ENCODE peak calls at places on chromosomes 13 and 19, in five cellular contexts. One of them, this sample, is unnamed.

GRCh38 chr19:7989071-7989575 is 16.3 kb downstream of the ELAVL1 start:
- DNase-seq in endothelial cell of umbilical vein: no peak
- DNase-seq in K562: no peak
- DNase-seq in A549: no peak
- DNase-seq in GM12878: no peak
- DNase-seq in this sample: no peak

GRCh38 chr19:3669616-3670257 is 30.5 kb downstream of the PIP5K1C start:
- DNase-seq in endothelial cell of umbilical vein: no peak
- DNase-seq in K562: no peak
- DNase-seq in A549: no peak
- DNase-seq in GM12878: no peak
- DNase-seq in this sample: no peak

GRCh38 chr13:106348032-106348431 is 187.4 kb downstream of the EFNB2 start:
- DNase-seq in endothelial cell of umbilical vein: peak; percentile 92
- DNase-seq in K562: no peak
- DNase-seq in A549: no peak
- DNase-seq in GM12878: no peak
- DNase-seq in this sample: no peak

GRCh38 chr13:96982672-96983071 is 11.6 kb downstream of the OXGR1 start:
- DNase-seq in endothelial cell of umbilical vein: peak; percentile 89
- DNase-seq in K562: no peak
- DNase-seq in A549: no peak
- DNase-seq in GM12878: no peak
- DNase-seq in this sample: peak; percentile 28

GRCh38 chr13:20156711-20157110 is 4.1 kb downstream of the GJA3 start:
- DNase-seq in endothelial cell of umbilical vein: no peak
- DNase-seq in K562: no peak
- DNase-seq in A549: no peak
- DNase-seq in GM12878: no peak
- DNase-seq in this sample: peak; percentile 23

GRCh38 chr13:80011448-80012212 is 329.3 kb downstream of the SPRY2 start:
- DNase-seq in endothelial cell of umbilical vein: peak; percentile 52
- DNase-seq in K562: no peak
- DNase-seq in A549: no peak
- DNase-seq in GM12878: no peak
- DNase-seq in this sample: no peak

GRCh38 chr19:2469102-2469914 is 6.6 kb upstream of the GADD45B start:
- DNase-seq in endothelial cell of umbilical vein: peak; percentile 39
- DNase-seq in K562: peak; percentile 57
- DNase-seq in A549: no peak
- DNase-seq in GM12878: no peak
- DNase-seq in this sample: peak; percentile 84

GRCh38 chr13:107832521-107833095 is 382.7 kb downstream of the LIG4 start:
- DNase-seq in endothelial cell of umbilical vein: no peak
- DNase-seq in K562: no peak
- DNase-seq in A549: no peak
- DNase-seq in GM12878: no peak
- DNase-seq in this sample: no peak

GRCh38 chr13:38350114-38350617 is 515 bp downstream of the UFM1 start:
- DNase-seq in endothelial cell of umbilical vein: no peak
- DNase-seq in K562: peak; percentile 11
- DNase-seq in A549: peak; percentile 25
- DNase-seq in GM12878: no peak
- DNase-seq in this sample: peak; percentile 51

GRCh38 chr19:14385492-14385891 is 4.2 kb downstream of the ADGRE5 start:
- DNase-seq in endothelial cell of umbilical vein: no peak
- DNase-seq in K562: peak; percentile 12
- DNase-seq in A549: no peak
- DNase-seq in GM12878: no peak
- DNase-seq in this sample: no peak

GRCh38 chr13:99144306-99144705 is 56.3 kb upstream of the UBAC2 start:
- DNase-seq in endothelial cell of umbilical vein: no peak
- DNase-seq in K562: no peak
- DNase-seq in A549: no peak
- DNase-seq in GM12878: no peak
- DNase-seq in this sample: peak; percentile 90

GRCh38 chr13:78806457-78806856 is 147.5 kb upstream of the OBI1 start:
- DNase-seq in endothelial cell of umbilical vein: peak; percentile 11
- DNase-seq in K562: no peak
- DNase-seq in A549: peak; percentile 1
- DNase-seq in GM12878: no peak
- DNase-seq in this sample: peak; percentile 23

GRCh38 chr13:39051157-39051556 is 12.9 kb downstream of the NHLRC3 start:
- DNase-seq in endothelial cell of umbilical vein: peak; percentile 57
- DNase-seq in K562: no peak
- DNase-seq in A549: no peak
- DNase-seq in GM12878: no peak
- DNase-seq in this sample: peak; percentile 58

GRCh38 chr13:24033527-24034302 is 126.8 kb upstream of the SPATA13 start:
- DNase-seq in endothelial cell of umbilical vein: no peak
- DNase-seq in K562: no peak
- DNase-seq in A549: no peak
- DNase-seq in GM12878: no peak
- DNase-seq in this sample: no peak

GRCh38 chr13:106357198-106357597 is 178.3 kb downstream of the EFNB2 start:
- DNase-seq in endothelial cell of umbilical vein: peak; percentile 66
- DNase-seq in K562: no peak
- DNase-seq in A549: no peak
- DNase-seq in GM12878: no peak
- DNase-seq in this sample: no peak

GRCh38 chr13:92896842-92897241 is 329.8 kb upstream of the GPC6 start:
- DNase-seq in endothelial cell of umbilical vein: no peak
- DNase-seq in K562: no peak
- DNase-seq in A549: no peak
- DNase-seq in GM12878: no peak
- DNase-seq in this sample: no peak

GRCh38 chr13:67986234-67986633 is 756.1 kb upstream of the PCDH9 start:
- DNase-seq in endothelial cell of umbilical vein: no peak
- DNase-seq in K562: no peak
- DNase-seq in A549: no peak
- DNase-seq in GM12878: no peak
- DNase-seq in this sample: no peak

GRCh38 chr13:105255472-105255871 is 1280.0 kb downstream of the EFNB2 start:
- DNase-seq in endothelial cell of umbilical vein: no peak
- DNase-seq in K562: no peak
- DNase-seq in A549: no peak
- DNase-seq in GM12878: no peak
- DNase-seq in this sample: no peak

GRCh38 chr13:20713014-20713376 is 9.5 kb downstream of the IL17D start:
- DNase-seq in endothelial cell of umbilical vein: peak; percentile 21
- DNase-seq in K562: no peak
- DNase-seq in A549: no peak
- DNase-seq in GM12878: no peak
- DNase-seq in this sample: no peak

GRCh38 chr13:25117312-25117711 is 21.4 kb downstream of the PABPC3 start:
- DNase-seq in endothelial cell of umbilical vein: no peak
- DNase-seq in K562: no peak
- DNase-seq in A549: no peak
- DNase-seq in GM12878: no peak
- DNase-seq in this sample: no peak

GRCh38 chr19:38429055-38429810 is 3.2 kb upstream of the RASGRP4 start:
- DNase-seq in endothelial cell of umbilical vein: no peak
- DNase-seq in K562: no peak
- DNase-seq in A549: no peak
- DNase-seq in GM12878: no peak
- DNase-seq in this sample: no peak

GRCh38 chr19:55114566-55115145 is 2.8 kb downstream of the PPP1R12C start:
- DNase-seq in endothelial cell of umbilical vein: no peak
- DNase-seq in K562: no peak
- DNase-seq in A549: no peak
- DNase-seq in GM12878: no peak
- DNase-seq in this sample: no peak

GRCh38 chr13:89900104-89900760 is 1447.3 kb upstream of the MIR17HG start:
- DNase-seq in endothelial cell of umbilical vein: peak; percentile 73
- DNase-seq in K562: no peak
- DNase-seq in A549: no peak
- DNase-seq in GM12878: no peak
- DNase-seq in this sample: no peak

GRCh38 chr13:32330438-32330837 is 15.1 kb downstream of the BRCA2 start:
- DNase-seq in endothelial cell of umbilical vein: no peak
- DNase-seq in K562: no peak
- DNase-seq in A549: no peak
- DNase-seq in GM12878: no peak
- DNase-seq in this sample: no peak

GRCh38 chr19:389246-389934 is 19.6 kb downstream of the C2CD4C start:
- DNase-seq in endothelial cell of umbilical vein: no peak
- DNase-seq in K562: no peak
- DNase-seq in A549: no peak
- DNase-seq in GM12878: no peak
- DNase-seq in this sample: no peak

GRCh38 chr19:41144403-41144802 is 30.2 kb downstream of the CYP2F1 start:
- DNase-seq in endothelial cell of umbilical vein: peak; percentile 79
- DNase-seq in K562: peak; percentile 65
- DNase-seq in A549: peak; percentile 85
- DNase-seq in GM12878: peak; percentile 11
- DNase-seq in this sample: peak; percentile 76
- TF ChIP-seq MAX in endothelial cell of umbilical vein: no peak
- TF ChIP-seq MAX in K562: no peak
- TF ChIP-seq MAX in A549: peak; percentile 63
- TF ChIP-seq MAX in GM12878: no peak
- TF ChIP-seq MAX in this sample: no peak

GRCh38 chr13:110322126-110322827 is 15.2 kb downstream of the COL4A2 start:
- DNase-seq in endothelial cell of umbilical vein: no peak
- DNase-seq in K562: no peak
- DNase-seq in A549: no peak
- DNase-seq in GM12878: no peak
- DNase-seq in this sample: no peak
- TF ChIP-seq MAX in endothelial cell of umbilical vein: no peak
- TF ChIP-seq MAX in K562: no peak
- TF ChIP-seq MAX in A549: no peak
- TF ChIP-seq MAX in GM12878: no peak
- TF ChIP-seq MAX in this sample: no peak

DNA sequence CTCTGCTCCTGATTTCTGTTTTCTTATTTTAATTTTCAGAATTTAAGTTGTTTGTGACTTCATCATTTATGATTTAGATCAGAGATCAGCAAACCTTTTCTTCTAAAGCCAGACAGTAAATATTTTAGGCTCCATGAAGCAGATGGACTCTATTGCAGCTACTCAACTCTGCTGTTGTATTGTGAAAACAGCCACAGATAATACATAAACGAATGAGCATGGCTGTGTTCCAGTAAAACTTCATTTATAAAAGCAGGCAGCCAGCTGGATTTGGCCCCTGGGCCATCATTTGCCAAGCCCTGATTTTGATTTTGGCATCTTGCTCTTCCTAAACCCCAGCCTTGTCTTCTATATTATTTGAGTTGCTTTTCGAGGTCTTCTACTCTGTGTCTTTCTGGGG is 41.2 kb downstream of the RNASEH2B start:
- DNase-seq in endothelial cell of umbilical vein: no peak
- DNase-seq in K562: no peak
- DNase-seq in A549: no peak
- DNase-seq in GM12878: no peak
- DNase-seq in this sample: no peak
- TF ChIP-seq MAX in endothelial cell of umbilical vein: no peak
- TF ChIP-seq MAX in K562: no peak
- TF ChIP-seq MAX in A549: no peak
- TF ChIP-seq MAX in GM12878: no peak
- TF ChIP-seq MAX in this sample: no peak

DNA sequence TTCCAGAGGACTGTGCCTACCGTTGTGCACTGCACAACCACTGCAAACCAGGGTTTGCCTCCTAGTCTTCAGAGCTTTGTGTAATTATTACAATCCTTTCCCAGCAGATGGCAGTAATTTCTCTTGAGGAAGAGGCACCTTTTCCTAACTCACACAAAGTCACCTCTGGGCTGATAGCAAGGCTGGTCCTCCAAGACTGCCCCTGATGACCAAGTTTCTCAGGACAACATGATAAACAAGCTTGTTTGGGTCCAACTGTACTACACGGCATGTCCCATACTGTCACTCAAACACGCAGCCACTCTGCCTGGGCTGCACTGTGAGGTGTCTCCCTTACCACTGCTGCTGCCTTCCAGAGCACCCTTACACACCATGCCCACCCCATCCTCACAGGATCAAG is 39.3 kb downstream of the RFXAP start:
- DNase-seq in endothelial cell of umbilical vein: peak; percentile 68
- DNase-seq in K562: peak; percentile 11
- DNase-seq in A549: peak; percentile 7
- DNase-seq in GM12878: no peak
- DNase-seq in this sample: peak; percentile 63
- TF ChIP-seq MAX in endothelial cell of umbilical vein: no peak
- TF ChIP-seq MAX in K562: no peak
- TF ChIP-seq MAX in A549: no peak
- TF ChIP-seq MAX in GM12878: no peak
- TF ChIP-seq MAX in this sample: no peak

GRCh38 chr19:17861542-17862402 is 2.1 kb downstream of the RPL18A start:
- DNase-seq in endothelial cell of umbilical vein: no peak
- DNase-seq in K562: peak; percentile 31
- DNase-seq in A549: no peak
- DNase-seq in GM12878: no peak
- DNase-seq in this sample: no peak
- TF ChIP-seq MAX in endothelial cell of umbilical vein: no peak
- TF ChIP-seq MAX in K562: no peak
- TF ChIP-seq MAX in A549: no peak
- TF ChIP-seq MAX in GM12878: no peak
- TF ChIP-seq MAX in this sample: no peak

DNA sequence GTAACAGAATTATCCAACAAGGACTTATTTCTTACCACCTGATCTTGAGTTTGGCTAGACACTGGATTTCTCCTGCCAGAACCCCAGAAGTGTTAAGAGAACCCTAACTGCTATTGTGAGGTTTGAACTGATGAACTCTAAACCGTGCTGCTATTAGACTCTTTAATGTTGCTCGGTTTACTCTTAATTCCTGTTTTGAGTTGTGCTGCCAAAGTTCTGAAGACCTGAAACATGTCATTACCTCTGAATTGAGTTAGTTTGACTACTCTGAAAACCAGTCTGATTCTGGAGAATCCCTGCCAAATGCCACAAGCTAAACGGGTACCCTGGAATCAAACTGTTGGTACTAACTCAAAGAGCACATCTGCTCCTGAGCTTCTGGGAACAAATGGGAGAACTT is 215.5 kb downstream of the KLF12 start:
- DNase-seq in endothelial cell of umbilical vein: no peak
- DNase-seq in K562: no peak
- DNase-seq in A549: no peak
- DNase-seq in GM12878: no peak
- DNase-seq in this sample: no peak
- TF ChIP-seq MAX in endothelial cell of umbilical vein: no peak
- TF ChIP-seq MAX in K562: no peak
- TF ChIP-seq MAX in A549: no peak
- TF ChIP-seq MAX in GM12878: no peak
- TF ChIP-seq MAX in this sample: no peak

DNA sequence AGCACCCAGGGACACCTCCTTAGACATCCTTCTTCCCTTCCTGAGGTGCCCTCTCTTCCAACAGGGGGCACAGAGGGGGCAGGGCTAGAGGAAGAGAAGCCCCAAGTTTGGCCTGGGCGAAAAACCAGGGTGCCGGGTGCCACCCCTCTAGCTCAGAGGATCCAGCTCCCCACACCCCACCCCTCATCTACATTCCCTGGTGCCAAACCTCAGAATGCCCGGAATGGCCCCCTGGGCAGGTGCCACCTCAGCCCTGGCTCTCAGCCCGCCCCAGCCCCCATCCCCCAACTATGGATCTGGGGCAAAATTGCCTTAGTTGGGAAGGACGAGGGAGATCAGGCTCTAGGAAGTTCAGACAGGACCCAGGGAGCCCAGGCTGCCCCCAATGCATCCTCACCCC is 2.0 kb downstream of the CNN1 start:
- DNase-seq in endothelial cell of umbilical vein: no peak
- DNase-seq in K562: no peak
- DNase-seq in A549: no peak
- DNase-seq in GM12878: no peak
- DNase-seq in this sample: no peak
- TF ChIP-seq MAX in endothelial cell of umbilical vein: no peak
- TF ChIP-seq MAX in K562: no peak
- TF ChIP-seq MAX in A549: no peak
- TF ChIP-seq MAX in GM12878: no peak
- TF ChIP-seq MAX in this sample: no peak